ENCODE peak calls at places on chromosomes 16 and 17, in seven cellular contexts. One of them, this sample, is unnamed.

GRCh38 chr16:71338193-71338592 is 20.3 kb upstream of the CALB2 start:
- DNase-seq in heart right ventricle: no peak
- DNase-seq in CD4-positive, alpha-beta T cell: no peak
- DNase-seq in lower leg skin: no peak
- DNase-seq in fibroblast of pulmonary artery: no peak
- DNase-seq in choroid plexus epithelial cell: no peak
- DNase-seq in tibial artery: no peak
- DNase-seq in this sample: no peak

GRCh38 chr16:89410794-89411309 is 79.5 kb downstream of the ANKRD11 start:
- DNase-seq in fibroblast of pulmonary artery: peak
- DNase-seq in tibial artery: peak
- DNase-seq in choroid plexus epithelial cell: peak
- DNase-seq in CD4-positive, alpha-beta T cell: no peak
- DNase-seq in heart right ventricle: peak
- DNase-seq in lower leg skin: peak
- DNase-seq in this sample: no peak

GRCh38 chr16:85753976-85754375 is 3.1 kb upstream of the C16orf74 start:
- DNase-seq in heart right ventricle: no peak
- DNase-seq in tibial artery: no peak
- DNase-seq in CD4-positive, alpha-beta T cell: no peak
- DNase-seq in fibroblast of pulmonary artery: no peak
- DNase-seq in choroid plexus epithelial cell: no peak
- DNase-seq in lower leg skin: no peak
- DNase-seq in this sample: no peak

GRCh38 chr16:88194397-88195020 is 188.2 kb upstream of the ZNF469 start:
- DNase-seq in choroid plexus epithelial cell: peak
- DNase-seq in tibial artery: peak
- DNase-seq in heart right ventricle: no peak
- DNase-seq in lower leg skin: peak
- DNase-seq in fibroblast of pulmonary artery: no peak
- DNase-seq in CD4-positive, alpha-beta T cell: no peak
- DNase-seq in this sample: no peak

GRCh38 chr17:44084131-44084538 is 13.6 kb downstream of the G6PC3 start:
- DNase-seq in tibial artery: no peak
- DNase-seq in fibroblast of pulmonary artery: no peak
- DNase-seq in choroid plexus epithelial cell: no peak
- DNase-seq in lower leg skin: no peak
- DNase-seq in CD4-positive, alpha-beta T cell: peak
- DNase-seq in heart right ventricle: no peak
- DNase-seq in this sample: no peak

GRCh38 chr17:77693776-77694175 is 264.7 kb upstream of the TNRC6C start:
- DNase-seq in fibroblast of pulmonary artery: no peak
- DNase-seq in lower leg skin: no peak
- DNase-seq in choroid plexus epithelial cell: no peak
- DNase-seq in CD4-positive, alpha-beta T cell: no peak
- DNase-seq in heart right ventricle: no peak
- DNase-seq in tibial artery: no peak
- DNase-seq in this sample: no peak

GRCh38 chr16:46607529-46607928 is 13.7 kb downstream of the SHCBP1 start:
- DNase-seq in choroid plexus epithelial cell: peak
- DNase-seq in heart right ventricle: no peak
- DNase-seq in tibial artery: no peak
- DNase-seq in CD4-positive, alpha-beta T cell: no peak
- DNase-seq in lower leg skin: no peak
- DNase-seq in fibroblast of pulmonary artery: peak
- DNase-seq in this sample: no peak

GRCh38 chr17:50056217-50056960 is 479 bp downstream of the ITGA3 start:
- DNase-seq in fibroblast of pulmonary artery: peak
- DNase-seq in lower leg skin: peak
- DNase-seq in CD4-positive, alpha-beta T cell: peak
- DNase-seq in heart right ventricle: peak
- DNase-seq in tibial artery: peak
- DNase-seq in choroid plexus epithelial cell: peak
- DNase-seq in this sample: peak

GRCh38 chr17:58337600-58338453 is 9.2 kb upstream of the TSPOAP1 start:
- DNase-seq in lower leg skin: peak
- DNase-seq in fibroblast of pulmonary artery: peak
- DNase-seq in heart right ventricle: peak
- DNase-seq in CD4-positive, alpha-beta T cell: peak
- DNase-seq in choroid plexus epithelial cell: peak
- DNase-seq in tibial artery: peak
- DNase-seq in this sample: no peak

GRCh38 chr17:35665662-35666061 is 65.8 kb upstream of the RASL10B start:
- DNase-seq in lower leg skin: no peak
- DNase-seq in choroid plexus epithelial cell: no peak
- DNase-seq in fibroblast of pulmonary artery: no peak
- DNase-seq in heart right ventricle: no peak
- DNase-seq in CD4-positive, alpha-beta T cell: no peak
- DNase-seq in tibial artery: no peak
- DNase-seq in this sample: no peak

GRCh38 chr17:35655303-35655702 is 68.2 kb downstream of the AP2B1 start:
- DNase-seq in tibial artery: no peak
- DNase-seq in heart right ventricle: no peak
- DNase-seq in lower leg skin: no peak
- DNase-seq in CD4-positive, alpha-beta T cell: no peak
- DNase-seq in fibroblast of pulmonary artery: no peak
- DNase-seq in choroid plexus epithelial cell: no peak
- DNase-seq in this sample: no peak

GRCh38 chr17:35664685-35665084 is 66.8 kb upstream of the RASL10B start:
- DNase-seq in tibial artery: no peak
- DNase-seq in heart right ventricle: no peak
- DNase-seq in fibroblast of pulmonary artery: no peak
- DNase-seq in choroid plexus epithelial cell: no peak
- DNase-seq in lower leg skin: no peak
- DNase-seq in CD4-positive, alpha-beta T cell: no peak
- DNase-seq in this sample: no peak

GRCh38 chr17:35666070-35666469 is 65.4 kb upstream of the RASL10B start:
- DNase-seq in CD4-positive, alpha-beta T cell: no peak
- DNase-seq in fibroblast of pulmonary artery: peak
- DNase-seq in heart right ventricle: no peak
- DNase-seq in choroid plexus epithelial cell: peak
- DNase-seq in lower leg skin: no peak
- DNase-seq in tibial artery: no peak
- DNase-seq in this sample: no peak

DNA sequence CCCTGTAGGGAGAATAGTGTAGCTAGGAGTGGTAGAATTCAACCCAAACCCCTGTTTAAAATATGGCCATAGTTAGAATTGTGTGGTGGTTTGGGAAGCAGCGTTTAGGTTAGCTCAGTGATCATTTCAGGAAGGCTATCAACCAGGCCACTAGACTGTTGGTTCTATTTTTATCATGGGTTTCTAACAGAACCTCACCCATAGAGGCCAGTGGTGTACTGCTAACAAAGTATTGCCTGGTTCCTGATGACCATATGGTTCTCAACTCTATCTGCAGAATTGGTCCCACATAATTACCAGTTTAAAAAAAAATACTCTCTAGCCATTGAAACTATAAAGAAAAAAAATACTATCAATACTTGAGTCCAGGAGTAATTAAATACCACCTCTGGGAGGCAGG is 70.5 kb upstream of the RASL10B start:
- DNase-seq in CD4-positive, alpha-beta T cell: no peak
- DNase-seq in choroid plexus epithelial cell: peak
- DNase-seq in tibial artery: no peak
- DNase-seq in fibroblast of pulmonary artery: no peak
- DNase-seq in heart right ventricle: no peak
- DNase-seq in lower leg skin: no peak
- DNase-seq in this sample: no peak
- TF ChIP-seq CTCF in CD4-positive, alpha-beta T cell: no peak
- TF ChIP-seq CTCF in choroid plexus epithelial cell: peak
- TF ChIP-seq CTCF in tibial artery: no peak
- TF ChIP-seq CTCF in fibroblast of pulmonary artery: no peak
- TF ChIP-seq CTCF in heart right ventricle: no peak
- TF ChIP-seq CTCF in lower leg skin: no peak
- TF ChIP-seq CTCF in this sample: no peak

GRCh38 chr17:68738044-68738443 is 136.9 kb upstream of the FAM20A start:
- DNase-seq in lower leg skin: no peak
- DNase-seq in choroid plexus epithelial cell: peak
- DNase-seq in tibial artery: no peak
- DNase-seq in fibroblast of pulmonary artery: peak
- DNase-seq in heart right ventricle: no peak
- DNase-seq in CD4-positive, alpha-beta T cell: no peak
- DNase-seq in this sample: no peak

GRCh38 chr17:68734911-68735310 is 133.7 kb upstream of the FAM20A start:
- DNase-seq in CD4-positive, alpha-beta T cell: no peak
- DNase-seq in tibial artery: no peak
- DNase-seq in lower leg skin: no peak
- DNase-seq in choroid plexus epithelial cell: no peak
- DNase-seq in fibroblast of pulmonary artery: no peak
- DNase-seq in heart right ventricle: no peak
- DNase-seq in this sample: no peak

DNA sequence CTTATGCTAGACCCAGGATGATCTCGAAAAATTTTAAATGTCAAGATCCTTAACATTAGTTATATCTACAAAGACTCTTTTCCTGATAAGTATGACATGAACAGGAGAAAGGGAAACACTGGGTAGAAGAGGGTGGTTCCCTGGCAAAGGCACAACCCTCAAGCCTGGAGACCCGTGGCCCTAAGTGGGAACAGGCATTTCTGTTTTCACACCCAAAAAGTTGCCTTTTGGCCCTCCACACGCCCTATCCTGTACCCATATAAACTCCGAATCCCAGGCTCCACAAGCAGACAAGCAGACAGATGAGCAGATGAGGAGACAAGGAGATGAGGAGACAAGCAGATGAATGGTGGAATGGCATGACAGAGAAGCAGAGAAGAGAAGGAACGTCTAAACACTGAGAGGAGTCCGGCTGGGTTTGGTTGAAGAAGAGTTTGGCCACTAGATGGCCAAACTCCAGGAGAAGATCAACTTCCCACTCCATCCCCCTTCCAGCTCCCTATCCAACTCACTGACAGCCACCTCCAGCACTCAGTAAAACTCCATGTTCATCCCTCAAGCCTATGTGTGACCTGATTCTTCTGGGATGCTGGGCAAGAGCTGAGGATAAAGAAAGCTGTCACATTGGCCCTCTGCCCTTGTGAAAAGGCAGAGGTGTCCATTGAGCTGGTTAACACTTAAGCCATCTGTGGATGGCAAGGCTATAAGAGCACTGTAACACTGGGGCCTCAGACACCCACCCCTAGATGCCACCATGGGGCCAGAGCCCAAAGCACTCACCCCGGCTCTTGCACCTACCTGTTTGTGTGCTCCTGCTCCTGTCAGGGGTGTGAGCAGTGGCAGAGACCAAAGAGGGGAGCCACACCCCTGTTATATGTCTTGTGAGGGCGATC is 139.6 kb upstream of the FAM20A start:
- DNase-seq in choroid plexus epithelial cell: no peak
- DNase-seq in fibroblast of pulmonary artery: no peak
- DNase-seq in heart right ventricle: no peak
- DNase-seq in tibial artery: no peak
- DNase-seq in lower leg skin: no peak
- DNase-seq in CD4-positive, alpha-beta T cell: no peak
- DNase-seq in this sample: no peak
- TF ChIP-seq CTCF in choroid plexus epithelial cell: peak
- TF ChIP-seq CTCF in fibroblast of pulmonary artery: no peak
- TF ChIP-seq CTCF in heart right ventricle: no peak
- TF ChIP-seq CTCF in tibial artery: no peak
- TF ChIP-seq CTCF in lower leg skin: no peak
- TF ChIP-seq CTCF in CD4-positive, alpha-beta T cell: no peak
- TF ChIP-seq CTCF in this sample: no peak

DNA sequence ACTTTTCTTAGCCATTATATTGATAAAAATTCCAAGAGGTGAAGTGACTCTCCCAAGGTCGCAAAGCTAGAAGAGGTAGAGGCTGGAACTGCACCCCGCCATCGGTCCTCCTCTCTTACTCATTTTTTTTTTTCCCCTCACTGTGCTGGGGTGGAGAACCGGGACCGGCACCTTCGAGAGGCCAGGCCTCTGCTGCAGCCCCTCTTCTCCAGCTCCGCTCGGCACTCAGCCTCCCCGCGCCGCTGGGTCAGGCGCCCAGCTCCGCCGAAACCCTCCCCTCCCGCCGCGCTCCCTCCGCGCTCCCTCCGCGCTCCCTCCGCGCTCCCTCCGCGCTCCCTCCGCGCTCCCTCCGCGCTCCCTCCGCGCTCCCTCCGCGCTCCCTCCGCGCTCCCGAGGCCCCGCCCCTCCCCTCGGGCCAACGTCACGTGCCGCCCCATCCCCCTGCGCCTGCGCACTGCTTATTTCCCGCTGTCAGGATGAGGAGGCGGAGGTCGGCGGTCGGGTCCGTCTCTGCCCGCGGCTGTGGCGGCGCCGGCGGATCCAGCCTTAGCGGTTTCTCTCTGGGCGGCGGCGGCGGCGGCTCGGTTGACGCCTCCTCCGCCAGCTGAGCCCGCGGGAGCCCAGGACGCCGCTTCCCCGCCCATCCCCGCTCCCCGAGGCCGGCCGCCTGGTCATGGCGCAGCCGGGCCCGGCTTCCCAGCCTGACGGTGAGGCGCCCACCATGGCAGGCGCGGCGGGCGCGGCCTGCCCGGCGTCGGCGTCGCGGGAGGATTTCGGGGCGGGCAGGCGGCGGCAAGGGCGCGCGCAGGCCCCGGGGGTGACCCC is at the start of gene RABEP1:
- DNase-seq in choroid plexus epithelial cell: peak
- DNase-seq in lower leg skin: peak
- DNase-seq in CD4-positive, alpha-beta T cell: peak
- DNase-seq in tibial artery: peak
- DNase-seq in heart right ventricle: peak
- DNase-seq in fibroblast of pulmonary artery: peak
- DNase-seq in this sample: peak
- TF ChIP-seq CTCF in choroid plexus epithelial cell: peak
- TF ChIP-seq CTCF in lower leg skin: no peak
- TF ChIP-seq CTCF in CD4-positive, alpha-beta T cell: peak
- TF ChIP-seq CTCF in tibial artery: peak
- TF ChIP-seq CTCF in heart right ventricle: no peak
- TF ChIP-seq CTCF in fibroblast of pulmonary artery: peak
- TF ChIP-seq CTCF in this sample: peak

GRCh38 chr16:4117250-4117578 is 972 bp upstream of the ADCY9 start:
- DNase-seq in fibroblast of pulmonary artery: no peak
- DNase-seq in heart right ventricle: no peak
- DNase-seq in tibial artery: no peak
- DNase-seq in CD4-positive, alpha-beta T cell: no peak
- DNase-seq in choroid plexus epithelial cell: no peak
- DNase-seq in lower leg skin: no peak
- DNase-seq in this sample: no peak

GRCh38 chr16:4114257-4115208 is 1.7 kb downstream of the ADCY9 start:
- DNase-seq in choroid plexus epithelial cell: no peak
- DNase-seq in lower leg skin: no peak
- DNase-seq in fibroblast of pulmonary artery: no peak
- DNase-seq in tibial artery: no peak
- DNase-seq in CD4-positive, alpha-beta T cell: no peak
- DNase-seq in heart right ventricle: peak
- DNase-seq in this sample: no peak

GRCh38 chr16:4116328-4117249 is at the start of gene ADCY9:
- DNase-seq in choroid plexus epithelial cell: peak
- DNase-seq in heart right ventricle: peak
- DNase-seq in lower leg skin: peak
- DNase-seq in tibial artery: peak
- DNase-seq in fibroblast of pulmonary artery: peak
- DNase-seq in CD4-positive, alpha-beta T cell: peak
- DNase-seq in this sample: peak

GRCh38 chr16:4115209-4115940 is 867 bp downstream of the ADCY9 start:
- DNase-seq in fibroblast of pulmonary artery: peak
- DNase-seq in lower leg skin: peak
- DNase-seq in tibial artery: peak
- DNase-seq in heart right ventricle: peak
- DNase-seq in CD4-positive, alpha-beta T cell: peak
- DNase-seq in choroid plexus epithelial cell: peak
- DNase-seq in this sample: peak

GRCh38 chr16:4115941-4116327 is 308 bp downstream of the ADCY9 start:
- DNase-seq in tibial artery: no peak
- DNase-seq in lower leg skin: no peak
- DNase-seq in fibroblast of pulmonary artery: no peak
- DNase-seq in choroid plexus epithelial cell: no peak
- DNase-seq in CD4-positive, alpha-beta T cell: no peak
- DNase-seq in heart right ventricle: no peak
- DNase-seq in this sample: no peak
- TF ChIP-seq CTCF in tibial artery: no peak
- TF ChIP-seq CTCF in lower leg skin: no peak
- TF ChIP-seq CTCF in fibroblast of pulmonary artery: no peak
- TF ChIP-seq CTCF in choroid plexus epithelial cell: no peak
- TF ChIP-seq CTCF in CD4-positive, alpha-beta T cell: no peak
- TF ChIP-seq CTCF in heart right ventricle: no peak
- TF ChIP-seq CTCF in this sample: no peak